ENCODE peak calls at places on chromosomes 12 and 14, in five cellular contexts. W, R, H, K and E are unnamed samples.

GRCh38 chr14:92982941-92983340 is 60.0 kb downstream of the CHGA start:
- DNase-seq in R (no peak), K (no peak), W (no peak), H (no peak), E (no peak)

GRCh38 chr14:70904376-70904775 is 2.9 kb upstream of the PCNX1 start:
- DNase-seq in R (no peak), W (no peak), H (no peak), K (no peak), E (no peak)

GRCh38 chr12:24421759-24422158 is 472.3 kb upstream of the SOX5 start:
- DNase-seq in K (no peak), W (no peak), H (no peak), R (no peak), E (no peak)

GRCh38 chr14:95833429-95833828 is 43.2 kb upstream of the TUNAR start:
- DNase-seq in H (no peak), W (no peak), K (no peak), R (peak; percentile 22), E (no peak)

GRCh38 chr12:104280111-104280510 is 23.4 kb upstream of the EID3 start:
- DNase-seq in H (no peak), W (no peak), K (no peak), R (no peak), E (no peak)

GRCh38 chr14:56172571-56172971 is 54.4 kb downstream of the PELI2 start:
- DNase-seq in W (no peak), H (no peak), R (no peak), K (peak; percentile 87), E (no peak)

GRCh38 chr12:50529345-50529744 is 24.6 kb downstream of the DIP2B start:
- DNase-seq in H (no peak), R (no peak), W (no peak), K (no peak), E (no peak)

GRCh38 chr14:53640695-53641094 is 315.9 kb downstream of the BMP4 start:
- DNase-seq in W (no peak), H (no peak), K (no peak), R (no peak), E (no peak)

GRCh38 chr14:90439874-90440442 is 43.1 kb downstream of the CALM1 start:
- DNase-seq in H (no peak), W (no peak), K (no peak), R (peak; percentile 49), E (no peak)

GRCh38 chr14:70084226-70084625 is 104.5 kb downstream of the SLC8A3 start:
- DNase-seq in W (no peak), H (no peak), K (no peak), R (no peak), E (no peak)

GRCh38 chr14:97456958-97457357 is 659.8 kb downstream of the VRK1 start:
- DNase-seq in W (no peak), R (no peak), H (no peak), K (no peak), E (no peak)

GRCh38 chr12:52213541-52214420 is 19.3 kb upstream of the KRT7 start:
- DNase-seq in R (peak; percentile 96), H (peak; percentile 97), W (peak; percentile 83), K (peak; percentile 85), E (peak; percentile 93)

GRCh38 chr12:31466768-31467167 is 124.2 kb downstream of the DENND5B start:
- DNase-seq in H (no peak), W (no peak), R (no peak), K (peak; percentile 8), E (no peak)

GRCh38 chr12:12070674-12071661 is at the start of gene BCL2L14:
- DNase-seq in R (no peak), H (no peak), W (peak; percentile 71), K (no peak), E (peak; percentile 27)

GRCh38 chr12:107011519-107011918 is 24.6 kb upstream of the MTERF2 start:
- DNase-seq in K (no peak), H (no peak), R (no peak), W (no peak), E (no peak)

GRCh38 chr14:53851394-53852056 is 105.1 kb downstream of the BMP4 start:
- DNase-seq in R (no peak), K (no peak), W (no peak), H (no peak), E (no peak)

GRCh38 chr12:106090586-106091411 is 48.0 kb downstream of the NUAK1 start:
- DNase-seq in R (no peak), W (no peak), K (peak; percentile 69), H (no peak), E (no peak)

DNA sequence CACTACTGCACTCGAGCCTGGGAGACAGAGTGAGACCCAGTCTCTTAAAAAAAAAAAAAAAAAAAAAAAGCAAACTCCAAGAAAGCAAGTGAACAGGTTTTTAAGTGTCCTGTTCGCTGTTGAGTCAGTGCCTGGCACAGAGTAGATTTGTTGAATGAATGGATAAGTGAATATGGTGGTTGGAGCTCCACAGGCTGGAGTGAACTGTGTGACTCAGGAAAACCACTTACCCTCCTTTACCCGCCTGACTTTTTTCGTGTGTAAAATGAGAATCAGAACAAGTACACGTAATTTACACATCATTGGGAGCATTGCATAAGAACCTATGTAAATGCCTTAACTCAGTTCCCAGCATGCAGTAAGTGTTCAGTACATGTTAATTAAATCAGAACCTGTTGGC is 24.0 kb upstream of the ESRRB start:
- DNase-seq in W (no peak), K (no peak), R (no peak), H (no peak), E (no peak)
- TF ChIP-seq CTCF in W (no peak), K (no peak), R (no peak), H (no peak), E (no peak)

GRCh38 chr14:22163051-22163450 is 426.0 kb downstream of the DAD1 start:
- DNase-seq in H (no peak), K (no peak), W (no peak), R (no peak), E (no peak)
- TF ChIP-seq CTCF in H (no peak), K (peak; percentile 6), W (peak; percentile 16), R (peak; percentile 59), E (no peak)

DNA sequence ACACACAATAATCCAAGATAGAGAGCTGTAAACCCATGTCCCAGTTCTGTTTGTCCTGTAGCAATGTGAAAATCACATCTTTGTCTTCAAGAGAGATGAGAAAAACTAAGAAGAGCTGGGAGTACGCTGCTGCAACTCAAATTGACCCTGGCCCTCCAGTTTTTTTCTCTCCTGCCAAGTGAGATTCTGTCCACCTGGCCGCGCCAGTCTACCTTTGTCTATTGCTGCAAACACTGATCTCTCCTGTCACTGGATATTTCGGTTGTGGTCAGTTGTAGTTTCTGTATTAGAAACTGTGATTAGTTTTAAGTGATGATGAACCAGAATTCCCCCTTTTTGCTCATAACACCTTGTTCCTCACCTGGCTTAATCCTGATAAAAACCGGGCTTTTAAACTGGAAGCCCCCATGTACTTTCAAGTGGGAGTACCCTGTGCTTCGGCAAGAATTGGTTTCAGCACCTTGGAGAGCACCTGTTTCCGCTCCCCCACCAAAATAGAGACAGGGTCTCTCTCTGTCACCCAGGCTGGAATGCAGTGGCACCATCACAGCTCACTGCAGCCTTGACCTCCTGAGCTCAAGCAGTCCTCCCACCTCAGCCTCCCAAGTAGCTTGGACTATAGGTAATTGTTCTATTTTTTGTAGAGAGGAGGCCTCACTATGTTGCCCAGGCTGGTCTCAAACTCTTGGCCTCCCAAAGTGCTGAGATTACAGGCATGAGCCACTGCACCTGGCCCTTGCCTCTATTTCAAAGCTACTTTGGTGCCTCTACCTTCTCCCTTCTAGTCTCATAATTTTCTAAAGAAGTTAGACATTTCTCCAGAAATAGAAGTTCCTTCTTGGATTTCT is 156.8 kb downstream of the PHETA1 start:
- DNase-seq in H (no peak), K (no peak), R (peak; percentile 66), W (no peak), E (no peak)
- TF ChIP-seq CTCF in H (no peak), K (no peak), R (peak; percentile 37), W (no peak), E (no peak)

GRCh38 chr12:94198469-94198868 is 50.1 kb downstream of the PLXNC1 start:
- DNase-seq in H (no peak), K (no peak), R (no peak), W (no peak), E (no peak)

GRCh38 chr12:94195483-94195882 is 47.1 kb downstream of the PLXNC1 start:
- DNase-seq in R (no peak), H (no peak), K (no peak), W (no peak), E (no peak)

GRCh38 chr12:94200069-94200468 is 51.7 kb downstream of the PLXNC1 start:
- DNase-seq in H (no peak), R (no peak), K (no peak), W (no peak), E (no peak)

GRCh38 chr12:94200695-94201094 is 52.3 kb downstream of the PLXNC1 start:
- DNase-seq in K (no peak), H (no peak), W (no peak), R (no peak), E (no peak)

DNA sequence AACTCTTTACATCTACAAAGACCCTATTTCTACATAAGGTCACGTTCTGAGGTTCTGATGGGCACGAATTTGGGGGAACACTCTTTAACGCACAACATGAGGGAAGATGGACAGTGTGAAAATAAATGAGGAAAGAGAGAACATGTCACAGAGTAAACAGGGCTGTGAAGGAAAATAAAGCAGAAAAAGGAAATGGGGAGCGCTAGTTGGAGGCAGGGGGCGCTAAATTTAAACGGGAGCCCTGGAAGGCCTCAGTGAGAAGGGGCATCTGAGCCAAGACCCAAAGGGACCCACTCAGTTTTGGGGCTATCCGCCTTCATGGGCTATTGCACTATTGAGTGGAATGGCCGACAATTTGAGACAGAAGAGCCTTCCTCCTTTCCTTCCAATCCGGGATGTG is 50.5 kb downstream of the PLXNC1 start:
- DNase-seq in H (no peak), R (no peak), W (no peak), K (no peak), E (no peak)
- TF ChIP-seq CTCF in H (no peak), R (peak; percentile 60), W (no peak), K (no peak), E (no peak)

GRCh38 chr12:40959041-40959440 is 229.1 kb upstream of the PDZRN4 start:
- DNase-seq in H (no peak), K (no peak), W (no peak), R (no peak), E (no peak)

DNA sequence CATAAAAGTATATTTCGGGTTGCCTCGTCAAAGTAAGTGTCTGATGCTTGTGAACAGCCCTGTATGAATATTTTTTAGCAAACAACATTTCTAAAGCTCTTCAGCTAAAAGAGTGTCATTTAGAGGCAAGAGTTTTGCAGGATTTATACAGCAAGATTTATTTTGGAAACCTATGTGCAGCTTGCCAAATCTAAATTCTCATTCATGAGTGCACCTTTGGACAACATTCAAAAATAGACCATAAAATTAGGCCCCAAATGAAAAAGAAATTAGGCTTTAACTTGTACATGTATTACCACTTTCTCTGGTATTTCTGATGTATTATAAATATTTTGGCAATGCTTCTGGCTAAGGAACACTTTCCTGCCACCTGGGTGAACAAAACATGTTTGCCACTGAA is 224.4 kb upstream of the PDZRN4 start:
- DNase-seq in K (no peak), R (no peak), W (no peak), H (no peak), E (no peak)
- TF ChIP-seq CTCF in K (no peak), R (no peak), W (no peak), H (no peak), E (no peak)

DNA sequence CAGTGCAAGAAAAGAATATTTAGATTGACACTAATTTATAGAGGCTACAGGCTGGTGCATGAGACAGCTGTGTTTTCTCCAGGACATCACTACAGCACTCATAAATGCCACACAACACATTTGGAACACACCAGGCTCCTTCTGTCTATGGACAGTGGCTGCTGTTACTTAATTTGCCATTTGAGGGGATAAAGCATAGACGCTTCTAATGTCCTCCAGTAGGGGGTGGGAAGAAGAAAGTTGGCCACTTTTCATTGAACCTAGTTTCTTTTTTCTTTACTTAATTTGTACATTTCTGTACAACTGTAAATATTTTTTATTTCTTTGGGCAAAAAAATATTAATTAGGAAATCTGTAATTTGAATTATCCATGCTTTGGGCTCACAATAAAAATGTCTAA is 12.4 kb upstream of the RTN1 start:
- DNase-seq in W (no peak), K (peak; percentile 3), R (no peak), H (no peak), E (no peak)
- TF ChIP-seq CTCF in W (peak; percentile 13), K (peak; percentile 46), R (peak; percentile 67), H (no peak), E (peak; percentile 43)